ENCODE peak calls at places on chromosomes 16 and 17, in six cellular contexts. Q, R, F, O, I and J are unnamed samples.

GRCh38 chr16:28910046-28911031 is 14.7 kb downstream of the RABEP2 start:
- DNase-seq in Q (no peak), O (no peak), F (no peak), R (no peak), I (peak), J (no peak)

GRCh38 chr16:19092653-19093410 is 20.9 kb upstream of the ITPRIPL2 start:
- DNase-seq in F (no peak), R (no peak), Q (no peak), I (no peak), O (no peak), J (no peak)

GRCh38 chr17:17484451-17484899 is 7.7 kb downstream of the MED9 start:
- DNase-seq in Q (no peak), O (no peak), F (no peak), I (no peak), R (no peak), J (no peak)

GRCh38 chr17:81712468-81713003 is 452 bp downstream of the SLC25A10 start:
- DNase-seq in I (peak), Q (peak), F (no peak), R (no peak), O (no peak), J (no peak)

GRCh38 chr17:33459078-33459940 is 166.2 kb upstream of the ASIC2 start:
- DNase-seq in F (no peak), I (no peak), Q (no peak), O (no peak), R (no peak), J (no peak)

GRCh38 chr17:7843536-7844291 is 9.7 kb downstream of the KDM6B start:
- DNase-seq in F (peak), O (peak), I (peak), R (peak), Q (peak), J (peak)

GRCh38 chr17:77528516-77529327 is 388.0 kb downstream of the SEC14L1 start:
- DNase-seq in I (no peak), O (no peak), R (no peak), F (no peak), Q (no peak), J (no peak)

GRCh38 chr17:82273327-82274133 is at the start of gene CSNK1D:
- DNase-seq in I (peak), R (peak), O (peak), Q (peak), F (peak), J (peak)

GRCh38 chr16:71956500-71956899 is 43.7 kb downstream of the PKD1L3 start:
- DNase-seq in I (no peak), O (no peak), F (peak), Q (no peak), R (no peak), J (no peak)

DNA sequence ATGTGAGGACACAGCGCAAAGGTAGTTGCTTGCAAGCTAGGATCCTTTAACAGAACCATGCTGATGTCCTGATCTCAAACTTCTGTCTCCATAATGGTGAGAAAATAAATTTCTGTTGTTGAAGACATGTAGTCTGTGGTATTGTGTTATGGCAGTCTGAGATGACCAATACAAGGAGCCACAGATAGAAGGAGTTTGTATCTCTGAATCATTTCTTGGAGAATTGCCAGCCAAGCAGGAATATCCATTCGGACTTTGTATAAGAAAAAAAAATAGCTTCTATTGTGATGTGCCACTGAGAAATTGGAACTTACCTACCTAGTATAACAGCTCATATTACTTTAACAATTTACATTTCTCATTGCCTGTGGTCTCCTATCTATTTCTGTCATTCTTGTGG is 447.6 kb upstream of the CA10 start:
- DNase-seq in R (no peak), I (no peak), O (no peak), F (peak), Q (no peak), J (no peak)
- H3K27ac ChIP-seq in R (no peak), I (no peak), O (no peak), F (no peak), Q (no peak), J (no peak)

DNA sequence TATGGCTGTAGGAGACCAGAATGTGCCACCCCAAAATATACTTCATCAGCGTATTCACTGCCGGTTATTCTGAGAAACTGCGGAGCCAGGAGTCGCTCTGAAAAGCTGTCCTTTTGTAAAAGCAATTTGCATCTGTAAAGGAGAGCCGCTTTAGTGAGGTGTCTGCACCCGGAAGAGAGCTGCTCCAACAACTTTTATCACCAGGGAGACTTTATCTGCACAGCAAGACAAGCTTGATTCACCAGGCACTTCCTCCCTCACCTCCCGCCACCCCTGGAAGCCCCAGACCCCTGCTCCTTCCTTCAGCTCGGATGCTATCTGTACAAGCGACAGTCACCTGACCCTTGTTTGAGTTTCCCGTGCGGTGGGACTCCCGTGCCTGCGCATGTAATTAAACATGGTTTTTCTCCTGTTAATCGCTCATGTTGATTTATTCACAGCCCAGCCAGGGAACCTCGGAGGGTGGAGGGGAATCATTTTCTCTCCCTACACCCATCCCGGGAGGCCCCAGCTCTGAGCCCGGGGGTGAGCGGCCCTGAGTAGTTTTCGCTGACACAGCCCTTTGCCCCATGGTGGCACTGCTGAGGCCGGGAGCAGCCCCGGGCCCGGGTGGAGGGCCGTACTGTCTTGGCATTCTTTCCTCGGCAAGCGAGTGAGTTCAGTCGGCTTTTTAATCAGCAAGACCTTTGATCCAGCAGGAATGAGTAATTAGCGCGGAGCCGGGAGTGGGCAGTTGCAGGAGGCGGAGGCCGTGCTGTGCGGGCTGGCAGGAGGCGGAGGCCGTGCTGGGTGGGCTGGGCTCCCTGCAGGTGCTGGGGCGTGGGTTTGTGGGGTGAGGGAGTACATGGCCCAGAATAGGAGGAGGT is 222.7 kb upstream of the CIBAR2 start:
- DNase-seq in R (no peak), Q (no peak), F (peak), O (no peak), I (peak), J (no peak)
- TF ChIP-seq POLR2A in R (no peak), Q (no peak), F (no peak), O (no peak), I (peak), J (no peak)

DNA sequence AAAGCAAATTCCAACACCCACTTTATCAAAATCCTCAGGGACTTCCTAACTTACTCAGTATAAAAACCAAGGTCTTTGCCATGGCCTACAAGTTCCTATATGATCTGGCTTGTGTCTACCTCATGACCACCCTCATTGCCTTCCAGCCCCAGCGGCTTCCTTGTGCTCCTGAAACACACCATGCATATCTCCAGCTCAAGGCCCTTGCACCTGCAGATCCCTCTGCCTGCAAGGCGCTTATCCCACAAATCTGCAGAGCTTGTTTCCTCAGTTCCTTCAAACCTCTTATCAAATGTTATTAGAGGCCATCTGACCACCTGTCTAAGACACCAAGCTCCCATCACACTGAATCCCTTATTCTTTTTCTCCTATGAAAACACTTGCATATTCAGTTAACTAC is 2.6 kb downstream of the BBS2 start:
- DNase-seq in O (no peak), I (no peak), F (no peak), Q (no peak), R (no peak), J (no peak)
- TF ChIP-seq CTCF in O (no peak), I (no peak), F (no peak), Q (no peak), R (no peak), J (no peak)

GRCh38 chr16:56943761-56944375 is 11.9 kb downstream of the HERPUD1 start:
- DNase-seq in F (no peak), R (no peak), O (no peak), Q (no peak), I (no peak), J (no peak)

GRCh38 chr16:56944954-56945839 is 13.3 kb downstream of the HERPUD1 start:
- DNase-seq in R (no peak), F (no peak), Q (no peak), O (no peak), I (no peak), J (peak)

GRCh38 chr16:56947604-56947995 is 14.2 kb upstream of the CETP start:
- DNase-seq in I (no peak), O (no peak), F (no peak), Q (no peak), R (no peak), J (no peak)

GRCh38 chr16:56946767-56947603 is 14.8 kb upstream of the CETP start:
- DNase-seq in O (no peak), R (no peak), F (no peak), I (peak), Q (no peak), J (no peak)

GRCh38 chr16:56945847-56946527 is 14.0 kb downstream of the HERPUD1 start:
- DNase-seq in Q (no peak), F (no peak), O (no peak), R (no peak), I (no peak), J (no peak)
- H3K27ac ChIP-seq in Q (no peak), F (no peak), O (no peak), R (no peak), I (no peak), J (no peak)

GRCh38 chr17:71801301-71801700 is 319.5 kb upstream of the SOX9 start:
- DNase-seq in F (no peak), R (no peak), O (no peak), I (no peak), Q (peak), J (no peak)

GRCh38 chr17:71802663-71803062 is 318.2 kb upstream of the SOX9 start:
- DNase-seq in O (no peak), Q (no peak), R (no peak), F (no peak), I (no peak), J (no peak)

GRCh38 chr17:71803656-71804284 is 317.1 kb upstream of the SOX9 start:
- DNase-seq in O (no peak), Q (no peak), F (no peak), R (no peak), I (no peak), J (no peak)

GRCh38 chr17:71799657-71800056 is 321.2 kb upstream of the SOX9 start:
- DNase-seq in F (no peak), R (no peak), Q (no peak), O (no peak), I (no peak), J (no peak)
- TF ChIP-seq POLR2A in F (no peak), R (no peak), Q (no peak), O (no peak), I (no peak), J (no peak)

GRCh38 chr16:66915041-66915440 is 3.6 kb downstream of the CDH16 start:
- DNase-seq in F (no peak), I (no peak), Q (no peak), R (no peak), O (no peak), J (no peak)
- TF ChIP-seq CTCF in F (no peak), I (no peak), Q (no peak), R (no peak), O (no peak), J (no peak)

GRCh38 chr16:981695-982151 is at the start of gene SOX8:
- DNase-seq in Q (no peak), R (no peak), O (no peak), F (no peak), I (no peak), J (no peak)
- H3K27ac ChIP-seq in Q (no peak), R (peak), O (peak), F (no peak), I (no peak), J (no peak)